ENCODE peak calls at places on chromosomes 11 and 22, in six cellular contexts. U is esophagus muscularis mucosa, F is stomach, Q is coronary artery, M is GM12865, D is omental fat pad. J is an unnamed sample.
A peak's percentile ranks its signal among the peaks of the same experiment; 100 is the strongest.

GRCh38 chr11:62138630-62139425 is 15.0 kb downstream of the INCENP start:
- DNase-seq in D (no peak), U (no peak), M (no peak), F (no peak), Q (no peak), J (no peak)

GRCh38 chr22:46229701-46230100 is 20.4 kb downstream of the CDPF1 start:
- DNase-seq in M (no peak), F (no peak), U (no peak), Q (no peak), D (no peak), J (no peak)

GRCh38 chr11:35271031-35271430 is 132.1 kb downstream of the CD44 start:
- DNase-seq in M (no peak), Q (no peak), F (no peak), U (no peak), D (no peak), J (no peak)

GRCh38 chr22:33715626-33716025 is 204.7 kb downstream of the LARGE1 start:
- DNase-seq in U (no peak), Q (no peak), F (no peak), M (no peak), D (no peak), J (no peak)

GRCh38 chr22:45602004-45602733 is 69.5 kb upstream of the ATXN10 start:
- DNase-seq in Q (no peak), M (no peak), D (no peak), U (no peak), F (no peak), J (no peak)

GRCh38 chr22:22709719-22710445 is 65.5 kb downstream of the GGTLC2 start:
- DNase-seq in D (no peak), M (no peak), Q (peak; percentile 35), F (no peak), U (no peak), J (peak; percentile 45)

GRCh38 chr11:36075053-36075452 is 131.2 kb downstream of the LDLRAD3 start:
- DNase-seq in F (no peak), M (no peak), D (no peak), U (no peak), Q (no peak), J (no peak)

GRCh38 chr11:17350455-17351170 is 987 bp upstream of the NCR3LG1 start:
- DNase-seq in Q (no peak), M (no peak), F (no peak), U (no peak), D (no peak), J (peak; percentile 10)

GRCh38 chr11:17063171-17064002 is 14.1 kb downstream of the RPS13 start:
- DNase-seq in Q (no peak), F (peak; percentile 79), U (no peak), M (peak; percentile 70), D (peak; percentile 43), J (peak; percentile 77)

GRCh38 chr11:2287102-2287501 is 14.6 kb downstream of the C11orf21 start:
- DNase-seq in D (peak; percentile 8), F (peak; percentile 20), M (no peak), Q (peak; percentile 28), U (no peak), J (no peak)

GRCh38 chr22:50141891-50142363 is 28.6 kb upstream of the PANX2 start:
- DNase-seq in U (no peak), F (no peak), M (no peak), D (no peak), Q (peak; percentile 54), J (no peak)

GRCh38 chr22:28570697-28571373 is 108.8 kb downstream of the TTC28 start:
- DNase-seq in M (no peak), U (no peak), D (no peak), Q (no peak), F (no peak), J (no peak)

GRCh38 chr11:66842501-66842895 is 743 bp upstream of the RCE1 start:
- DNase-seq in D (no peak), U (no peak), F (no peak), M (no peak), Q (peak; percentile 75), J (no peak)

GRCh38 chr22:40588726-40589125 is 47.8 kb downstream of the MRTFA start:
- DNase-seq in F (no peak), Q (no peak), M (no peak), U (no peak), D (no peak), J (no peak)

GRCh38 chr22:48037618-48038017 is 1275.2 kb downstream of the TBC1D22A start:
- DNase-seq in U (peak; percentile 79), D (no peak), M (no peak), Q (no peak), F (no peak), J (no peak)

GRCh38 chr11:7971846-7972245 is 6.6 kb upstream of the NLRP10 start:
- DNase-seq in Q (no peak), M (no peak), D (no peak), F (no peak), U (no peak), J (no peak)

GRCh38 chr22:49760630-49761571 is 66.8 kb downstream of the BRD1 start:
- DNase-seq in D (peak; percentile 8), F (peak; percentile 23), U (no peak), Q (peak; percentile 62), M (peak; percentile 86), J (peak; percentile 53)

GRCh38 chr22:29380032-29380781 is 8.2 kb downstream of the AP1B1 start:
- DNase-seq in F (no peak), M (no peak), U (no peak), Q (no peak), D (no peak), J (no peak)

GRCh38 chr11:95512682-95513081 is 276.9 kb downstream of the FAM76B start:
- DNase-seq in Q (no peak), F (no peak), D (no peak), M (no peak), U (peak; percentile 90), J (no peak)

GRCh38 chr11:59560702-59561469 is 49.5 kb downstream of the OR4D9 start:
- DNase-seq in Q (peak; percentile 88), U (peak; percentile 96), M (peak; percentile 94), F (peak; percentile 86), D (no peak), J (peak; percentile 92)

GRCh38 chr11:74147199-74147929 is 23.4 kb downstream of the C2CD3 start:
- DNase-seq in F (no peak), Q (no peak), M (no peak), D (no peak), U (no peak), J (no peak)

GRCh38 chr22:46107089-46107664 is 43.1 kb upstream of the PPARA start:
- DNase-seq in D (no peak), Q (no peak), U (no peak), M (no peak), F (peak; percentile 85), J (no peak)

GRCh38 chr22:37808294-37808657 is 542 bp downstream of the GCAT start:
- DNase-seq in M (no peak), D (no peak), U (no peak), Q (no peak), F (no peak), J (no peak)

GRCh38 chr11:19084661-19085315 is 24.3 kb upstream of the MRGPRX2 start:
- DNase-seq in F (no peak), M (no peak), U (peak; percentile 72), Q (no peak), D (no peak), J (no peak)

DNA sequence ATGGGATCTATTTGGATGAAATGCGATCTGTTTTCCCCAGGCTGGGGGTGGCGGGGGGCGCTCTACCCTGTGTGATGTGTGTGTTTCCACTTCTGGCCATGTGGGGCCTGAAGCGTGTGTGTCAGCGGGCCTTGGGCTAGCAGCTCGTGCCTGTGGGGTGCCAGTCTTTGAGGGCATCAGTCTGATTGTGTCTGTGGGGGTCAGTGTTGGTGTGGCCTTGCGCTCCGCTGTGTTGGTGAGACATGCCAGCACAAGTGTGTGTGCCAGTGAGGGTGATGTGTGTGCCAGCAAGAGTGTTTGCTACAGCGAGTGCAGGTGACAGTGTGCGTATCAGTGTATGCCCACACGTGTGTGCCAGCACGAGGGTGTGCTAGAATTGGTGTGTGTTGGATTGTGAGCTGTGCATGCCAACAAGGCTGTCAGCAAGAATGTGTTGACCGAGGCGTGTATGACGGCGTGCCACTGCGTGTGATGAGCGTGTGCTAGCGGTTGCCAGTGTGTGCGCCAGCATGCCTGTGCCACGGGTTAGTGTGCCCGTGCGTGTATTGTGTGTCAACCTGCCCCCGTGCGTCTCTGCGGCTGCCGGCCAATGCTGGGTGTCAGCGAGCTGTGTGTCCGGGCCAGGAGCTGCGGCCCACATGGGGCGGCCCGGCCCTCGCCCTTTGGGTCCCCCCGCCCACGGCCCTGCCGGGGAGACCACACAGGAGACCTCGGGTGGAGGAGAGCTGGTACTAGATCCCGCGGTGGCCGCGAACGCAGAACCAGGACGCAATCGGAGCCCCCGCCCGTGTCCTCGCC is 519 bp downstream of the ARRB1 start:
- DNase-seq in Q (peak; percentile 72), D (no peak), M (no peak), U (no peak), F (peak; percentile 65), J (peak; percentile 71)
- TF ChIP-seq CTCF in Q (no peak), D (no peak), M (no peak), U (no peak), F (no peak), J (peak; percentile 30)

DNA sequence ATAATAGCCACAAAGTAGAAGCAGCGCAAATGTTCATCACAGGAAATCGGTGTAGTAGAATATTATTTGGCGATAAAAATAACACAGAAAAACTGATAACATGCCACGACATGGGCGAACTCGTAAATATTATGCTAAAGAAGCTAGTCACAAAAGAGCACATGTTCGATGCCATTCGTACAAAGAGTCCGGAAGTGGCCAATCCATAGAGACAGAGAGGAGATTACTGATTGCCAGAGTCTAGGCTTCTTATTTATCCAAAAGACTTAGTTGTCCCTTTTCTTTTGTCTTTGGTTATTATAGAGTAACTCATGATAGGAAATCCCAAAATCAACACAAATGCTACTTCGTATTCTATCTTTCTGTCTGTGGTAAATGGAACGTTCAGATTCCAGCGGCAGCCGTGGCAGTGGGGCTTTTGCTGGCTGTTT is 56.5 kb downstream of the MED15 start:
- DNase-seq in M (no peak), Q (no peak), D (no peak), F (no peak), U (no peak), J (no peak)
- TF ChIP-seq CTCF in M (no peak), Q (no peak), D (no peak), F (no peak), U (no peak), J (no peak)

GRCh38 chr11:78832226-78832947 is 257.7 kb upstream of the NARS2 start:
- DNase-seq in M (no peak), D (no peak), Q (no peak), U (no peak), F (no peak), J (no peak)
- TF ChIP-seq CTCF in M (no peak), D (no peak), Q (no peak), U (no peak), F (no peak), J (no peak)

DNA sequence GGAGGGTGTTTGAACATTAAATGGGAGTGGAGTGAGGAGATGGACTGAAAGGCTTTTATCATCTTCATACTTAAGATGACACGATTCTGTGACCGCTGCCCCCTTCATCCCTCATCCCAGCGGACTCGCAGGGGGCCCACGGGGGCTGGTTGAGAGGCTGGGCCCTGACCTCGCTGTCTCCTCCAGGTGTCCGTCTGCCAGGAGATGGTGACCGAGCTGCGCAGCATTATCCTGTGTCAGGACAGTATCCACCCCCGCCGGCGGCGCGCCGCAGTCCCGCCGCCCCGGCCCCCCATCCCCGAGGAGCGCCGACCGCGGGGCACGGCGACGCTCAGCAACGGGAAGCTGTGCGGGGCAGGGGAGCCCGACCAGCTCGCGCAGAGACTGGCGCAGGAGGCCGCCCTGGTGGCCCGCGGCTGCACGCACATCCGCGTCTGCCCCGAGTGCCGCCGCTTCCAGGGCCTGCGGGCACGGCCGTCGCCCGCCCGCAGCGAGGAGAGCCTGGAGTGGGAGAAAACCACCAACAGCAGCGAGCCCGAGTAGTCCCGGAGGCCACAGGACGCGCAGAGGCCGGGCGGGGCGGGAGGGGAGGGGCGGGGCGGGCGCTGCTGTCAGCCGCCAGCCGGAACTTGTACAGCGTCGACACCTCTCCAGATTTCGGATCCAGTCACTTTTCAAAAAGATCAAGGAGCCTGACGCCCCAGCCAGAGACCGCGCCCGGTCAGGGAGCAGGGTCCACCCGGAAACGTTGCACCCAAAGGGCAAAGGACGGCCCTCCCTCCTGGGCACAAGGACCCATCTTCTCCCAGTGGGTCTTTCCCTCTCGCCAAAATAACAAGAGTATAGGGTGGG is 38.0 kb upstream of the TBCEL start:
- DNase-seq in D (no peak), Q (no peak), F (peak; percentile 58), U (no peak), M (peak; percentile 30), J (peak; percentile 35)
- TF ChIP-seq CTCF in D (no peak), Q (no peak), F (no peak), U (peak; percentile 8), M (peak; percentile 16), J (peak; percentile 35)

J was measured in activated CD8-positive, alpha-beta T cell treated with anti-CD3 and anti-CD28 coated beads for 36 hours.